ENCODE peak calls at places on chromosome 12, in seven cellular contexts. D is WERI-Rb-1, B is PC-9, X is aorta, T is cardiac muscle cell, Q is sigmoid colon, P is heart right ventricle. C is an unnamed sample.
A peak's percentile ranks its signal among the peaks of the same experiment; 100 is the strongest.

GRCh38 chr12:118773956-118774723 is 207.2 kb upstream of the SRRM4 start:
- DNase-seq in T (peak; percentile 29), X (peak; percentile 72), B (no peak), Q (no peak), P (no peak), D (no peak), C (no peak)

GRCh38 chr12:25904442-25904841 is 54.0 kb upstream of the RASSF8 start:
- DNase-seq in P (no peak), B (no peak), D (no peak), X (no peak), T (no peak), Q (no peak), C (no peak)

GRCh38 chr12:89325495-89325894 is 26.8 kb downstream of the DUSP6 start:
- DNase-seq in X (no peak), Q (no peak), P (no peak), B (no peak), T (no peak), D (no peak), C (no peak)

GRCh38 chr12:104243551-104243950 is 28.0 kb downstream of the TXNRD1 start:
- DNase-seq in P (no peak), X (no peak), D (no peak), Q (no peak), T (no peak), B (no peak), C (no peak)

GRCh38 chr12:4579305-4580097 is 17.5 kb downstream of the DYRK4 start:
- DNase-seq in B (no peak), Q (no peak), X (no peak), D (peak; percentile 54), T (no peak), P (no peak), C (no peak)

GRCh38 chr12:55842681-55843429 is at the start of gene MMP19:
- DNase-seq in P (no peak), D (no peak), T (no peak), B (no peak), X (peak; percentile 79), Q (peak; percentile 76), C (no peak)

GRCh38 chr12:128801879-128802391 is 21.8 kb downstream of the SLC15A4 start:
- DNase-seq in B (no peak), D (no peak), T (no peak), P (no peak), Q (peak; percentile 14), X (no peak), C (peak; percentile 80)

GRCh38 chr12:25997401-25997973 is 39.0 kb downstream of the RASSF8 start:
- DNase-seq in D (no peak), Q (no peak), T (no peak), B (no peak), X (no peak), P (no peak), C (no peak)

GRCh38 chr12:41234672-41235071 is 46.6 kb downstream of the PDZRN4 start:
- DNase-seq in Q (no peak), T (no peak), D (no peak), P (no peak), X (no peak), B (no peak), C (no peak)

GRCh38 chr12:131210506-131211278 is 257.0 kb downstream of the ADGRD1 start:
- DNase-seq in P (no peak), Q (peak; percentile 40), X (peak; percentile 42), T (no peak), D (no peak), B (no peak), C (no peak)

GRCh38 chr12:124397807-124398577 is 103.1 kb downstream of the RFLNA start:
- DNase-seq in T (no peak), P (no peak), B (no peak), X (no peak), Q (peak; percentile 93), D (no peak), C (no peak)

GRCh38 chr12:80892597-80893445 is 44.9 kb downstream of the LIN7A start:
- DNase-seq in T (no peak), D (no peak), X (no peak), B (no peak), Q (no peak), P (no peak), C (no peak)

GRCh38 chr12:68627673-68628319 is 17.1 kb downstream of the RAP1B start:
- DNase-seq in B (no peak), T (no peak), Q (no peak), P (no peak), D (no peak), X (no peak), C (no peak)

GRCh38 chr12:116282371-116283286 is 5.1 kb upstream of the MED13L start:
- DNase-seq in Q (no peak), T (no peak), X (no peak), P (no peak), D (no peak), B (no peak), C (no peak)

GRCh38 chr12:131454418-131455217 is 256.3 kb upstream of the SFSWAP start:
- DNase-seq in X (no peak), B (peak; percentile 21), Q (no peak), T (peak; percentile 66), D (peak; percentile 88), P (peak; percentile 37), C (no peak)

GRCh38 chr12:130961921-130962326 is 8.2 kb downstream of the ADGRD1 start:
- DNase-seq in D (no peak), Q (peak; percentile 91), X (no peak), P (peak; percentile 72), B (no peak), T (peak; percentile 38), C (peak; percentile 57)

GRCh38 chr12:24754690-24755638 is 193.9 kb downstream of the BCAT1 start:
- DNase-seq in D (no peak), B (no peak), P (no peak), Q (no peak), T (no peak), X (no peak), C (no peak)

GRCh38 chr12:54337854-54338650 is 13.1 kb downstream of the COPZ1 start:
- DNase-seq in B (no peak), D (no peak), P (no peak), X (no peak), T (no peak), Q (no peak), C (no peak)

GRCh38 chr12:41924111-41924510 is 220.6 kb downstream of the GXYLT1 start:
- DNase-seq in Q (no peak), T (no peak), P (no peak), D (no peak), X (no peak), B (no peak), C (no peak)

GRCh38 chr12:124906606-124907261 is 7.7 kb downstream of the UBC start:
- DNase-seq in T (peak; percentile 93), D (peak; percentile 92), P (peak; percentile 58), B (peak; percentile 86), Q (peak; percentile 95), X (peak; percentile 85), C (peak; percentile 88)

DNA sequence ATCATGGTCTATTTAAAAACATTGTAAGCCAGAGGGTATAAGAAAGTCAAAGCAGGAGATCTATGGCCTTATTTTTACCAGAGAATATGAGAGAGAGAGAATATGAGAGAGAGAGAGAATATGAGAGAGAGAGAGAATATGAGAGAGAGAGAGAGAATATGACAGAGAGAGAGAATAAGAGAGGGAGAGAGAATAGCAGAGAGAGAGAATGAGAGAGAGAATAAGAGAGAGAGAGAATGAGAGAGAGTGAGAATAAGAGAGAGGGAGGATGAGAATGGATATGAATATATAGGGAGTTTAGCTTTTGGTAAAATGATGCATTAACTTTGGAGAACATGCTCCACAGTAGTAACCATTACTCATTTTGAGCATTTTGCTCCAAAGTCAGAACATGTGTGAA is 48.0 kb upstream of the ALG10B start:
- DNase-seq in P (no peak), X (no peak), T (no peak), Q (no peak), D (no peak), B (no peak), C (no peak)
- H3K9me3 ChIP-seq in P (no peaks in the 10 kb centered on the region), X (no peaks in the 10 kb centered on the region), T (no peaks in the 10 kb centered on the region), Q (no peaks in the 10 kb centered on the region), D (no peaks in the 10 kb centered on the region), B (no peaks in the 10 kb centered on the region), C (no peaks in the 10 kb centered on the region)

DNA sequence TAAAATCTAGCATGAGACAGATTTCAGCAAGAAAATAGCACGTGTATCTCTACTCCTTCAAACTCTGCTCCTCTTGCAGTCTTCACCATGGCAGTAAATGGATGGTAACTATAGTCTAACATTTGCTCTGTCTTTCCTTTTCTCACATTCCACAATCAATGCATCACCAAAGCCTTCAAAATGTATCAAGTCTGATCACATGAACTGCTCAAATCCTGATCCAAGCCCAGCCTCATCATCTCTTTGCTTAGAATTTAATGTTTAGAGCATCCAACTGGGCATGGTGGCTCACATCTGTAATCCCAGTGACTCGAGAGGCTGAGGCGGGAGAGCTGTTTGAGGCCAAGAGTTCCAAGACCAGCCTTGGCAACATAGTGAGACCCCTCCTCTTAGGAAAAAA is 45.9 kb downstream of the CDK17 start:
- DNase-seq in D (no peak), X (no peak), Q (no peak), B (no peak), P (no peak), T (no peak), C (no peak)
- H3K27ac ChIP-seq in D (no peak overlapping the region), X (no peak overlapping the region), Q (no peak overlapping the region), B (no peak overlapping the region), P (no peak overlapping the region), T (no peak overlapping the region), C (no peak overlapping the region)

GRCh38 chr12:56864318-56864717 is 69.9 kb downstream of the SDR9C7 start:
- DNase-seq in X (no peak), P (no peak), Q (no peak), B (no peak), D (no peak), T (no peak), C (no peak)
- H3K9me3 ChIP-seq in X (peaks cover 15% of the 10 kb centered on the region), P (peaks cover 19% of the 10 kb centered on the region), Q (peaks cover 16% of the 10 kb centered on the region), B (peaks cover 20% of the 10 kb centered on the region), D (peaks cover 33% of the 10 kb centered on the region), T (no peaks in the 10 kb centered on the region), C (peaks cover 14% of the 10 kb centered on the region)

GRCh38 chr12:12693111-12693671 is 2.8 kb downstream of the GPR19 start:
- DNase-seq in B (no peak), Q (no peak), D (no peak), T (peak; percentile 48), P (no peak), X (no peak), C (no peak)

GRCh38 chr12:12686925-12687324 is 9.1 kb downstream of the GPR19 start:
- DNase-seq in Q (no peak), B (no peak), T (no peak), X (no peak), P (no peak), D (no peak), C (no peak)

GRCh38 chr12:12691549-12691948 is 4.4 kb downstream of the GPR19 start:
- DNase-seq in B (no peak), Q (no peak), T (no peak), P (no peak), X (no peak), D (no peak), C (no peak)

GRCh38 chr12:12686472-12686871 is 9.5 kb downstream of the GPR19 start:
- DNase-seq in P (no peak), X (no peak), D (no peak), T (no peak), B (no peak), Q (no peak), C (no peak)

DNA sequence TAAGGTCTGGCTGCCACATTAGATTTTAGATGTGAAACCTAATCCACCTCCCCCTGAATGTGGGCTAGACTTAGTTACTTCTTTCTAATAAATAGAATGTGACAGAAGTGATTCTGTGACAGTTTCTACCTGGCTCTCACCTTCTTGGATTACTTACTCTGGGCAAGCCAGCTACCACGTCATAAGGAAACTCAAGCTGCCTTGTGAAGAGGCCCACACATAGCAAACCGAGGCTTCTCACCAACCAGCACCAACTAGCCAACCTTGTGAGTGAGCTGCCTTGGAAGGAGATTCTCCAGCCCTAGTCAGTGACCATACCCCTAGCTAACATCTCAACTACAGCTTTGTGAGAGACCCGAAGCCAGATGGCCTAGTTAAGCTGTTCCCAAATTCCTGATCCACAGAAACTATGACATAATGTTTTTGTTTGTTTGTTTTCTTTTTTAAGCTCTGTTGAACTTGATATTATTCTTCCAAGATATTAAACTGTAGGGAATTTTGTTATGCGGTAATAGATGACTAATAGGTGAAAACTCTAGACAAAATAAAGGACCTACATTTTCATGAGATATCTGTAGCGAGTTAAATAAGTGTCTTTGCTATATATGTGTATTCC is 6.2 kb downstream of the GPR19 start:
- DNase-seq in X (no peak), T (no peak), D (no peak), B (no peak), P (no peak), Q (no peak), C (no peak)
- H3K27ac ChIP-seq in X (no peak overlapping the region), T (no peak overlapping the region), D (no peak overlapping the region), B (no peak overlapping the region), P (no peak overlapping the region), Q (no peak overlapping the region), C (no peak overlapping the region)

C was measured in gastrocnemius medialis.